ENCODE peak calls at places on chromosomes 7 and 10, in four cellular contexts. P, H, O and T are unnamed samples. For H3K4me1, the result is how much of the 10 kb centered on the place peaks cover.

GRCh38 chr7:90825779-90826178 is 229.7 kb downstream of the CDK14 start:
- DNase-seq in O (no peak), H (no peak), P (no peak), T (no peak)

GRCh38 chr7:48868916-48869315 is 55.4 kb upstream of the CDC14C start:
- DNase-seq in P (no peak), H (no peak), O (peak), T (no peak)

GRCh38 chr10:106310596-106310995 is 853.9 kb downstream of the SORCS1 start:
- DNase-seq in P (peak), O (no peak), H (no peak), T (no peak)

GRCh38 chr10:11331178-11331577 is 280.3 kb downstream of the USP6NL start:
- DNase-seq in H (no peak), P (no peak), O (no peak), T (no peak)

GRCh38 chr7:102935450-102936110 is 22.8 kb downstream of the LRRC17 start:
- DNase-seq in H (no peak), P (no peak), O (no peak), T (no peak)

GRCh38 chr7:2299131-2299829 is 15.0 kb downstream of the SNX8 start:
- DNase-seq in P (no peak), O (no peak), H (peak), T (no peak)

GRCh38 chr10:71561003-71561577 is 158.5 kb downstream of the C10orf105 start:
- DNase-seq in O (no peak), H (no peak), P (no peak), T (no peak)

GRCh38 chr7:121739465-121739864 is 133.5 kb upstream of the PTPRZ1 start:
- DNase-seq in O (no peak), P (no peak), H (no peak), T (no peak)

GRCh38 chr10:90920986-90921643 is at the start of gene ANKRD1:
- DNase-seq in H (peak), O (peak), P (peak), T (no peak)

GRCh38 chr10:6583447-6583846 is 3.4 kb upstream of the PRKCQ start:
- DNase-seq in P (no peak), O (no peak), H (no peak), T (no peak)

GRCh38 chr10:56928717-56929116 is 567.7 kb upstream of the ZWINT start:
- DNase-seq in P (no peak), H (no peak), O (peak), T (no peak)

GRCh38 chr10:72740526-72740925 is 48.6 kb downstream of the MCU start:
- DNase-seq in P (no peak), O (peak), H (peak), T (no peak)

GRCh38 chr7:92798517-92799249 is 37.7 kb downstream of the CDK6 start:
- DNase-seq in O (no peak), H (peak), P (no peak), T (no peak)

GRCh38 chr10:70539471-70539870 is 60.9 kb downstream of the PALD1 start:
- DNase-seq in H (no peak), O (no peak), P (no peak), T (no peak)

GRCh38 chr7:133941496-133941895 is 185.6 kb upstream of the LRGUK start:
- DNase-seq in H (no peak), P (no peak), O (no peak), T (no peak)

GRCh38 chr7:18993933-18994668 is 123.3 kb downstream of the TWIST1 start:
- DNase-seq in P (no peak), O (no peak), H (no peak), T (no peak)

GRCh38 chr7:945147-945555 is 9.3 kb downstream of the ADAP1 start:
- DNase-seq in O (no peak), P (no peak), H (no peak), T (no peak)

GRCh38 chr7:155002411-155003214 is at the start of gene PAXIP1:
- DNase-seq in O (peak), H (peak), P (peak), T (no peak)

GRCh38 chr10:30433286-30433778 is 652 bp upstream of the MAP3K8 start:
- DNase-seq in O (peak), P (peak), H (peak), T (peak)

GRCh38 chr10:1301138-1301537 is 245.0 kb downstream of the WDR37 start:
- DNase-seq in P (no peak), H (no peak), O (no peak), T (no peak)

GRCh38 chr7:12839508-12840153 is 152.2 kb downstream of the ARL4A start:
- DNase-seq in O (peak), H (peak), P (peak), T (no peak)

GRCh38 chr10:59677253-59677831 is 32.3 kb downstream of the SLC16A9 start:
- DNase-seq in P (no peak), H (no peak), O (no peak), T (no peak)

GRCh38 chr10:54853883-54854282 is 52.9 kb upstream of the PCDH15 start:
- DNase-seq in O (no peak), H (no peak), P (no peak), T (no peak)

GRCh38 chr10:14250496-14250895 is 80.2 kb downstream of the FRMD4A start:
- DNase-seq in P (no peak), O (no peak), H (no peak), T (no peak)

GRCh38 chr7:73613954-73614735 is 10.2 kb downstream of the MLXIPL start:
- DNase-seq in O (no peak), H (no peak), P (no peak), T (no peak)

GRCh38 chr10:131843881-131844284 is 56.9 kb upstream of the PPP2R2D start:
- DNase-seq in O (no peak), H (no peak), P (no peak), T (no peak)

GRCh38 chr7:88132725-88133124 is 87.1 kb downstream of the SRI start:
- DNase-seq in P (no peak), O (peak), H (no peak), T (no peak)

GRCh38 chr10:96700477-96701099 is 19.7 kb downstream of the PIK3AP1 start:
- DNase-seq in O (no peak), P (no peak), H (no peak), T (no peak)

GRCh38 chr7:154919324-154920222 is 83.4 kb downstream of the PAXIP1 start:
- DNase-seq in P (no peak), O (no peak), H (peak), T (no peak)

GRCh38 chr7:29639386-29639785 is 75.8 kb downstream of the PRR15 start:
- DNase-seq in H (no peak), P (no peak), O (no peak), T (no peak)

GRCh38 chr7:29647020-29647654 is 83.5 kb downstream of the PRR15 start:
- DNase-seq in P (no peak), H (no peak), O (no peak), T (no peak)

GRCh38 chr7:29641651-29642050 is 78.0 kb downstream of the PRR15 start:
- DNase-seq in O (no peak), P (no peak), H (no peak), T (no peak)

GRCh38 chr7:29639887-29640600 is 76.4 kb downstream of the PRR15 start:
- DNase-seq in H (peak), O (no peak), P (peak), T (no peak)

GRCh38 chr7:29642494-29643155 is 79.0 kb downstream of the PRR15 start:
- DNase-seq in O (no peak), P (no peak), H (no peak), T (no peak)
- H3K27ac ChIP-seq in O (no peak), P (no peak), H (no peak), T (no peak)

DNA sequence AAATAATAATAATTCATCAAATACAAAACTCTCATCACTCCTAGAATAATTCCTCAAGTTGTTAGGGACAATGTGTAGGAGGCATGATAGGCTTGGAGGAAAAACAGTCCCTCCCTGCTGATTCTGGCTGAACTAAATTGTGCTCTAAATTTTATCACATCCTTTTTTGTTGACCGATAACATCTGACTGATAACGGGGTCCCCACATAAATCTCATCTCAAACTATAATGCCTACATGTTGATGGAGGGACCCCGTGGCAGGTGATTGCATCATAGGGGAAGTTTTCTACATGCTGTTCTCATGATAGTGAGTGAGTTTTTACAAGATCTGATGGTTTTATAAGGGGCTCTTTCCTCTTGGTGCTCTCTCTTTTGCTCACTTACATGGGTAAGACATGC is 1043.5 kb upstream of the SORCS1 start:
- DNase-seq in P (no peak), O (no peak), H (no peak), T (no peak)
- H3K4me1 ChIP-seq in P (under half), O (under half), H (under half), T (under half)

DNA sequence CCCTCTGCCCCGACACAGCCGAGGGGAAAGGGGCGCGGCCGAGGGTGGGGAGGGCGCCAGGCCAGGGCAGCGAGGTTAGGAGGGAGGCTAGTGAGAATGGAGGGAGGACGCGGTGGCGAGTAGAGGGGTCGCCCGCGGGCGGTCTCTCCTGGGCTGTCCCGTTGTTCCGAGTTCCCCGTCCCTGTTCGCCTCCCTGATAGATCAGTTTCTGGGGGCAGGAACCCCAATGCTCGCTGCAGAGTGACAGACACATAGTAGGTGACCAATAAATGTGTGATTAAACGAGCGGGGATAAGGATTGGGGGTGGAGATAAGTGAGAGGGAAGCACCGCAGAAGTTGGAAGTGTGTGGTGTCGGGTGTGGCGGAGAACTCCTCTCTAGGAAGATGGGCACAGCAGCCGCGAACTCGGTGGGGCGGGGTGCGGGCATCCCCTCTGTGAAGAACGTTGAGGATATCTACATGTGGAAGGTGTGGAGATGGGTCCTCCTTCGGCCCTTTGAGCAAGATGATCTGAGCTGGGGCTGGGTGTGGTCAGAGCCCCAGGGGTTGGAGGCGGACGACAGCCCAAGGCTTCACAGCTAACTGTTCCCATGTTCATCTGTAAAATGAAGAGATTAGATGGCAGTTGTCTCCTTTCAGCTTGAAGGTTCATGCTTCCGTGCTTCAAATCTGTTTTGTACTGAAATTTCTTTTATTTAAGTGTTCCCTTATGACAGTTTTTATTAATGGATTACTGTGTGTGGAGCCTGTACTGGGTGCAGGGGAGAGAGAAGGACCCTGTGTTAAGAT is 655 bp downstream of the ZNF775 start:
- DNase-seq in P (no peak), O (no peak), H (no peak), T (no peak)
- H3K27ac ChIP-seq in P (peak), O (peak), H (peak), T (peak)

DNA sequence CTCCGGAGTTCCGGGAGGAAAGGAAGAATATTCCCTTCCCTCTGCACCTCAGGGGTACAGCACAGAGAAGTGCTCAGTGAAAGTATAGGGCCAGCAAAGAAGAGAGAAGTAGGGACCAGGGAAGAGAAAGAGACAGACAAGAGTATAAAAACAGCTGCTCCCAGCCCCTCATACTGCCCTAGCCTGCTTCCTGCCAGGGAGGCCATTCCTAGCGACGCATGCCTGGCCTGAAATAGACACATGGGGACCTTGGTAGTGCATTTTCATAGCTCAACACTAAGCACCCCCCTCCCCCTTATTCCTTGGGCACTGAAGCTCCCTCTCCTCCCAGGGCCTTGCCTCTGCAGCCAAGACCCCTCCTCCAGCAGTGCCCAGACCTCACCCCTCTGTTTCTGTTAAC is 64.6 kb downstream of the ZMIZ1 start:
- DNase-seq in H (no peak), P (no peak), O (no peak), T (no peak)
- H3K4me1 ChIP-seq in H (half or more), P (half or more), O (half or more), T (half or more)

GRCh38 chr7:47474937-47475879 is 106.7 kb downstream of the TNS3 start:
- DNase-seq in P (peak), H (peak), O (peak), T (peak)
- H3K27ac ChIP-seq in P (no peak), H (peak), O (no peak), T (peak)

DNA sequence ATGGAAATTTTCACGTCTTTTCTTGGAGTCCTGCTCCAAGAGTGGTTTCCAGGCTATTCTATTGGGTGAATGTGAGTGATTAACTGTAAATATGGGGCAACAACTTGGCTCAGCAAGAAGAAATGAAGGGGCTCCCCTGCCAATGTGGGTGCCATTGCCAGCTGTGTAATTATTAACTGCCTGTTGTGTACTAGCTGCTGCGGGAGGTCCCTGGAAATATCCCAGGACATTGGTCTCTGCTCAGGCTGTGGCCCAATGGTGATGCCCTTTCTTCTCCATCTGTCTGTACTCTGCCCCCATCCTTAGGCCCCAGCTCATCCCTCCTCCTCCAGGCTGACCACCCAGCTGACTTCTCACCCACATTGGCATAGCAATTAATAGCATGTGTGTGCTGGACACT is 29.4 kb downstream of the NPTX2 start:
- DNase-seq in H (no peak), P (no peak), O (no peak), T (no peak)
- H3K4me1 ChIP-seq in H (under half), P (under half), O (under half), T (under half)

DNA sequence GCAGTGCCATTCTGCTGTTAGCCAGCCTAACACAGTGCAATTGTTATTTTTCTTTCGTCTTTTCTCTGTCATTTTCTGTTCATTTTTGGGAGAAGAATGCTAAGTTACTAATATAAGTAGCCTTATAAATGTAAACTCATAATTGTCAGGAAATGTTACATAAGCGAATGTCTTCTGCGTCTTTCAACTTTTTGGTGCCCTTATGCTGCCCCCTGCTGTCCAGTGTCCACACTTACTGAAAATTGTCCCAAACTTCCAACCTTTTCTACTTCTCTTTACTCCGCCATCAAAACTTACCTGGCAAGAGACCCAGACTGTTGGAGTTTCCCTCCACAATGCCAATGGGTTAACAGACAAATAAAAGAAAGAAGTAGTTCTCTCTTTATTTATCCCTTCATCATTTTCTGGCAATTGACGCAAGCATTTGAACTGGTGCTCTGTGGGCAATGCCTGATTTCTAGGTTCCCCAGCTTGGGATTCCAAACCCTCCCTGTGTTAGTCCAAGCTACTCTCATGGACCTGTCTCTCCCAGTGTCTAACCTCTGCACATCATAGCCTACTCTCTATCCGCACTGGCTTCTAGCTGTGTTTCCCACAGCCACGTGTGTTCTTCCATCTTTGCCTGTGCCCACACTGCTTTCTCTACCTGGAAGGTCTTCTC is 21.0 kb upstream of the EPC1 start:
- DNase-seq in H (peak), O (peak), P (peak), T (peak)
- H3K27ac ChIP-seq in H (peak), O (peak), P (no peak), T (no peak)

GRCh38 chr7:43244782-43245181 is 132.3 kb downstream of the HECW1 start:
- DNase-seq in O (no peak), P (no peak), H (no peak), T (no peak)

GRCh38 chr7:43247757-43248156 is 135.3 kb downstream of the HECW1 start:
- DNase-seq in P (no peak), H (no peak), O (no peak), T (no peak)

GRCh38 chr7:43249808-43250145 is 137.3 kb downstream of the HECW1 start:
- DNase-seq in O (no peak), H (no peak), P (no peak), T (no peak)

GRCh38 chr7:43248553-43248952 is 136.1 kb downstream of the HECW1 start:
- DNase-seq in O (no peak), H (no peak), P (no peak), T (no peak)

DNA sequence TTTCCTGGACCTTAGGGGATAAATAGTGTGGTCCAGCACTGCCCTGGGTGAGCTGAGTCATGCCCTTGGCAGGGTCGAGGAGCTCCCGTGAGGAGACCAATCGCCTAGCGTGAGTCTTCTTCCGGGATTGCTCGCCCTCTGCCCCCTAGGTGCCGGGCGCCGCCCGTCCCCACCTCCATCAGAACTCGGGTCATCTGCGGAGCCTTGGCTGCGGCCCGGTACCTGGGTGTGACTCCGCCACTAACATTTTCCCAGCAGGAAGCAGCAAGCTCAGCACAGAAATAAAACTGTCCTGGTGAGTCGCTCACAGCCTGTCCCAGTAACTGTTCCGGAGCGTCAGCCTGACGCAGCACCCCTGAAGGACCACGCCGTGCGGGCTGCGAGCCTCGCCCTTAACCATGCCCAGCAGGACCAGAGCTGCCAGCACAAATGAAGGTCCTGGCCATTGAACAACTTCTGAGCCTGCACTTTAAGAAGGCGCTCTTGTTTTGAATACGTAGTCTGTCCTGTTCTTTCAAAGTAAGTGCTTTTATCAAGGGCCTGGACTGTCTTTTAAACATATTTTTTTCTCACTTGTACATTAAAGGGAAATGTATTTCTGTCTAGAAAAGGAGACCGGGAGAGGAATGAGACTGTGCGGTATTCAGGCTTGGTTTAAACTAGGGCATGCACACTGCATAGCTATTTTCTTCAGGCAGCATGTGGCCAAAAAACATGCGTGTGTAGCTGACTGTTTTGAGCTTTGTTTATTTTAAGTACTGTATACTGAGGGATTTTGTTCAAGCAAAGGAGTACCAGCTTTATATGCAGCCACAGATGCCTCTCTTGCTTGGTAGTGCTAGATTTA is 136.7 kb downstream of the HECW1 start:
- DNase-seq in O (no peak), P (no peak), H (peak), T (peak)
- H3K4me1 ChIP-seq in O (under half), P (under half), H (under half), T (under half)

GRCh38 chr7:34058791-34059550 is 153.6 kb downstream of the BMPER start:
- DNase-seq in P (peak), H (no peak), O (no peak), T (no peak)
- H3K27ac ChIP-seq in P (no peak), H (no peak), O (peak), T (no peak)